ENCODE peak calls at places on chromosomes 2 and 18, in five cellular contexts. O is HCT116, M is K562, T is SK-N-SH, X is GM12878. J is an unnamed sample.

GRCh38 chr2:137862651-137863050 is 101.6 kb upstream of the HNMT start:
- DNase-seq in O (no peak), M (no peak), T (no peak), X (no peak), J (no peak)

GRCh38 chr18:63285332-63285731 is 34.2 kb downstream of the BCL2 start:
- DNase-seq in O (no peak), M (no peak), T (no peak), X (peak), J (no peak)

GRCh38 chr2:88596141-88596830 is 31.0 kb downstream of the EIF2AK3 start:
- DNase-seq in O (no peak), M (no peak), T (no peak), X (no peak), J (peak)

GRCh38 chr2:239443666-239444567 is 43.1 kb upstream of the HDAC4 start:
- DNase-seq in O (no peak), M (no peak), T (no peak), X (no peak), J (no peak)

GRCh38 chr2:157190151-157190550 is 67.4 kb upstream of the GALNT5 start:
- DNase-seq in O (no peak), M (no peak), T (no peak), X (no peak), J (no peak)

GRCh38 chr18:5995626-5996025 is 100.3 kb upstream of the TMEM200C start:
- DNase-seq in O (no peak), M (no peak), T (no peak), X (no peak), J (no peak)

GRCh38 chr2:32647180-32647651 is 19.4 kb downstream of the TTC27 start:
- DNase-seq in O (no peak), M (no peak), T (no peak), X (no peak), J (no peak)

GRCh38 chr2:3457524-3458395 is 61.6 kb downstream of the ADI1 start:
- DNase-seq in O (no peak), M (no peak), T (peak), X (no peak), J (no peak)

GRCh38 chr2:230075988-230076631 is 7.4 kb upstream of the SLC16A14 start:
- DNase-seq in O (no peak), M (no peak), T (no peak), X (no peak), J (no peak)

GRCh38 chr2:23554054-23554697 is 169.2 kb downstream of the KLHL29 start:
- DNase-seq in O (no peak), M (no peak), T (no peak), X (no peak), J (no peak)

GRCh38 chr2:9439536-9439935 is 16.1 kb downstream of the CPSF3 start:
- DNase-seq in O (no peak), M (no peak), T (no peak), X (no peak), J (no peak)

GRCh38 chr2:19348692-19349091 is 9.7 kb downstream of the OSR1 start:
- DNase-seq in O (no peak), M (no peak), T (no peak), X (no peak), J (no peak)

GRCh38 chr18:34322365-34323289 is 97.9 kb upstream of the NOL4 start:
- DNase-seq in O (peak), M (no peak), T (peak), X (peak), J (peak)
- TF ChIP-seq JUND in O (no peak), M (no peak), T (no peak), X (peak), J (no peak)

GRCh38 chr2:173545364-173545734 is 190.7 kb downstream of the CDCA7 start:
- DNase-seq in O (no peak), M (no peak), T (no peak), X (no peak), J (no peak)
- TF ChIP-seq JUND in O (no peak), M (no peak), T (no peak), X (no peak), J (no peak)

GRCh38 chr2:64463784-64464183 is 9.8 kb downstream of the LGALSL start:
- DNase-seq in O (no peak), M (no peak), T (no peak), X (no peak), J (no peak)
- TF ChIP-seq JUND in O (no peak), M (no peak), T (no peak), X (no peak), J (no peak)

DNA sequence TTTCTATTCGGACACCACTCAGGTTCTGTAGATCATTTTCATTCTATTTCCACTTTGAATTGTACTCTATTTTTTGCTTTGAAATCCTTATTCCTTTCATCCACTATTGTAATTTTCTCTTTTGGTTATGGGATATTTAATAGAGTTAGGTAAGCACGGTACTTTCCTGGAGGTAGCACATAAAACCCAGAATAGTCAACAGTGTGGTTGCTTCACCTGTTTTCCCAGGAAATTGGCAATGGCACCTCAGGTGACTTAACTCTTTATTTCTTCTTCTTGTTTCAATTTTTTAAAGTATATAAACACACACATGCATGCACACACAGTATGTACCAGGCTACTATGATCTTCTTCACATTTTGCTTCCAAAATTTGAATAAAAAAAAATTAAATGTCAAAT is 682.0 kb upstream of the TMEFF2 start:
- DNase-seq in O (no peak), M (no peak), T (no peak), X (no peak), J (no peak)
- TF ChIP-seq JUND in O (no peak), M (no peak), T (no peak), X (no peak), J (no peak)

DNA sequence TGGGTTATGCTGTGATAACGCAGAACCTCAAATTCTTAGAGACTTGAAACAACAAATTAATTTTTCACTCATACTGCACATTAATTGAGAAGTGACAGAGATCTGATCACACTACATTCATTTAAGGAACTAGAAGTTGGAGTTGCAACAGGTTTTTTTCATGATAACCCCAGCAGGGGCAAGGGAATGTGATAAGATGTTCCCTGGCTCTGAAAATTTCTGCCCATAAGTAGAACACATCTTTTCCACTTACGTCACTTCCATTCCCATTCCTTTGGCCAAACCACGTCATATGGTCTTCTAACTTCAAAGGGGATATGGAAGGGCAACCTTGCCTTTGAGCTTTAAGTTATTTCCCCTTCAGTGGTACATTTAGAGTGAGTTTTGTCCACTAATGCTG is 29.7 kb upstream of the PSME4 start:
- DNase-seq in O (no peak), M (peak), T (no peak), X (no peak), J (no peak)
- TF ChIP-seq JUND in O (no peak), M (peak), T (no peak), X (no peak), J (no peak)

GRCh38 chr18:78912862-78913261 is 66.8 kb upstream of the SALL3 start:
- DNase-seq in O (no peak), M (no peak), T (no peak), X (no peak), J (no peak)

GRCh38 chr18:78914586-78914935 is 65.1 kb upstream of the SALL3 start:
- DNase-seq in O (no peak), M (no peak), T (no peak), X (no peak), J (no peak)

GRCh38 chr18:78915446-78916008 is 64.1 kb upstream of the SALL3 start:
- DNase-seq in O (no peak), M (no peak), T (no peak), X (no peak), J (no peak)

GRCh38 chr18:78913395-78913794 is 66.2 kb upstream of the SALL3 start:
- DNase-seq in O (no peak), M (no peak), T (no peak), X (no peak), J (no peak)

DNA sequence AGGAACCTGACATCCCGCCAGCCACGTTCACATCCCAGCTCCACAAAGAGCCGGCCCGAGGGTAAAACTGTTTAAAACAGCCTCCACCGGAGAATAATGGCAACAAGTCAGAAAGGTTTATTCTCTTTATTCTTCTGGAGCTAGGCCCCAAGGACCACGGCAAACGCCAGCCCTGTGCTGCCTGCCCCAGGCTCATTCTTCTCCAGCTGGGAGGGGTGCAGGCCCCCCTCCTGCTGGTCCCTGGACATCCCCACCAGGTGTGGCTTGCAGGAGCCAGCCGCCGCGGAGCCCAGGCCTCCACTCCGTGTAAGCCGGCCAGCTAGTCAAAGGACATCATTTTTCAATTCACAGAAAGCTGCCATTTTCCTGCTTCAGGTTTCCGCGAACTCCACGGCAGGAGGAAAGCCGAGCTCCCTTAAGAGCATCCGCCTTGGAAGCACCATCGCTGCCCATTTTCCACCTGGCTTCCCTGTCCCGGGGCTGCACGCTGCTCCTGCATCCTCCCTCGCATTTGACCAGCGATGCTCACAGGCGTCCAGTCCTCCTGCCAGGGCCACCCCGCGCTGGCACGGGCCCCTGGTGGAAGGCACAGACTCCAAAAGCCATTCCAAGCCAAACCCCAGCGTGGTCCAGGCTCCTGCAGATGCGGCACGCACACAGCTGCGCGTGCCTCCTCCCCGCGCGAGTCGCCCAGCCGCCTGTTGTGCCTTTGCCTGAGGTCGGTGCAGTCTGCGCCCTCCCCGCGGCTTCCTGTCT is 65.6 kb upstream of the SALL3 start:
- DNase-seq in O (no peak), M (no peak), T (no peak), X (no peak), J (no peak)
- TF ChIP-seq JUND in O (no peak), M (no peak), T (no peak), X (no peak), J (no peak)

GRCh38 chr18:45658756-45659155 is 43.5 kb downstream of the SLC14A2 start:
- DNase-seq in O (no peak), M (no peak), T (no peak), X (no peak), J (no peak)
- TF ChIP-seq JUND in O (no peak), M (no peak), T (no peak), X (no peak), J (no peak)

GRCh38 chr2:130389783-130390182 is 33.9 kb downstream of the PTPN18 start:
- DNase-seq in O (no peak), M (no peak), T (no peak), X (no peak), J (no peak)

GRCh38 chr2:130391058-130391871 is 35.4 kb downstream of the PTPN18 start:
- DNase-seq in O (peak), M (peak), T (peak), X (no peak), J (peak)

GRCh38 chr2:130391872-130392670 is 36.2 kb downstream of the PTPN18 start:
- DNase-seq in O (no peak), M (no peak), T (peak), X (no peak), J (no peak)

GRCh38 chr2:130390460-130391057 is 34.7 kb downstream of the PTPN18 start:
- DNase-seq in O (no peak), M (no peak), T (no peak), X (no peak), J (no peak)

GRCh38 chr2:130393318-130393910 is 37.6 kb downstream of the PTPN18 start:
- DNase-seq in O (no peak), M (no peak), T (no peak), X (no peak), J (no peak)
- TF ChIP-seq JUND in O (no peak), M (no peak), T (no peak), X (no peak), J (no peak)

GRCh38 chr2:26852405-26853348 is 4.7 kb downstream of the DPYSL5 start:
- DNase-seq in O (no peak), M (no peak), T (peak), X (no peak), J (no peak)
- TF ChIP-seq JUND in O (no peak), M (no peak), T (no peak), X (no peak), J (no peak)